ENCODE peak calls at places on chromosomes 2 and 18, in eight cellular contexts. P, I, D, W, V, F, K and B are unnamed samples. For H3K9me3 and H3K4me1, the result is how much of the 10 kb centered on the place peaks cover.

GRCh38 chr2:3073196-3073595 is 304.4 kb downstream of the EIPR1 start:
- DNase-seq in W (no peak), K (no peak), P (no peak), I (no peak), D (no peak), F (no peak), V (no peak), B (no peak)

GRCh38 chr18:33495278-33495677 is 54.8 kb upstream of the CCDC178 start:
- DNase-seq in I (no peak), V (no peak), K (peak), F (peak), P (peak), W (peak), D (no peak), B (peak)

GRCh38 chr2:230783101-230783500 is 70.5 kb downstream of the CAB39 start:
- DNase-seq in P (no peak), D (no peak), W (no peak), V (no peak), I (no peak), F (no peak), K (no peak), B (no peak)

GRCh38 chr2:23745726-23746105 is 181.2 kb downstream of the ATAD2B start:
- DNase-seq in K (no peak), P (no peak), V (peak), D (no peak), F (peak), I (peak), W (no peak), B (peak)

GRCh38 chr2:128026422-128027277 is 1.2 kb downstream of the SAP130 start:
- DNase-seq in P (peak), D (no peak), I (no peak), W (no peak), V (no peak), F (peak), K (no peak), B (peak)

GRCh38 chr2:202251494-202251893 is 13.1 kb upstream of the SUMO1 start:
- DNase-seq in K (no peak), F (peak), D (no peak), W (no peak), P (no peak), I (no peak), V (no peak), B (no peak)

GRCh38 chr18:60568211-60568610 is 195.6 kb upstream of the MC4R start:
- DNase-seq in D (no peak), F (no peak), K (no peak), P (no peak), W (no peak), V (no peak), I (no peak), B (no peak)

GRCh38 chr2:207133862-207134519 is 31.8 kb downstream of the KLF7 start:
- DNase-seq in K (peak), D (peak), I (peak), W (no peak), P (no peak), F (peak), V (peak), B (no peak)

GRCh38 chr2:219042750-219043149 is 1.4 kb upstream of the CFAP65 start:
- DNase-seq in W (no peak), K (no peak), I (no peak), D (no peak), P (no peak), F (no peak), V (no peak), B (peak)

GRCh38 chr2:178484245-178485041 is 4.2 kb downstream of the PLEKHA3 start:
- DNase-seq in K (no peak), P (no peak), V (no peak), F (peak), D (peak), I (peak), W (no peak), B (peak)

GRCh38 chr2:128521482-128521881 is 202.8 kb upstream of the HS6ST1 start:
- DNase-seq in K (no peak), D (no peak), P (no peak), F (no peak), I (no peak), W (no peak), V (no peak), B (no peak)

GRCh38 chr2:113328043-113328442 is 49.3 kb upstream of the PAX8 start:
- DNase-seq in F (no peak), I (no peak), W (no peak), D (no peak), P (no peak), V (no peak), K (no peak), B (peak)

GRCh38 chr2:200223385-200223784 is 83.1 kb upstream of the SPATS2L start:
- DNase-seq in P (no peak), I (no peak), D (peak), W (no peak), V (no peak), F (peak), K (no peak), B (no peak)

GRCh38 chr18:60191926-60192325 is 180.6 kb downstream of the MC4R start:
- DNase-seq in W (no peak), K (no peak), D (no peak), P (no peak), F (no peak), V (no peak), I (no peak), B (no peak)

GRCh38 chr18:8005870-8006269 is 438.8 kb downstream of the PTPRM start:
- DNase-seq in F (no peak), K (no peak), I (no peak), V (no peak), W (no peak), P (no peak), D (no peak), B (no peak)

GRCh38 chr2:126359494-126359893 is 296.5 kb upstream of the GYPC start:
- DNase-seq in V (no peak), W (peak), I (no peak), F (peak), K (peak), P (no peak), D (no peak), B (peak)

GRCh38 chr2:95174031-95174430 is 8.4 kb downstream of the ZNF2 start:
- DNase-seq in I (no peak), F (peak), V (no peak), P (no peak), D (no peak), W (no peak), K (no peak), B (no peak)

GRCh38 chr2:133906926-133907325 is 338.7 kb upstream of the NCKAP5 start:
- DNase-seq in P (no peak), W (no peak), I (no peak), D (no peak), K (no peak), F (no peak), V (no peak), B (no peak)

GRCh38 chr2:220006152-220006551 is 378.7 kb downstream of the SLC4A3 start:
- DNase-seq in D (no peak), V (peak), F (peak), W (no peak), P (no peak), K (no peak), I (no peak), B (no peak)

DNA sequence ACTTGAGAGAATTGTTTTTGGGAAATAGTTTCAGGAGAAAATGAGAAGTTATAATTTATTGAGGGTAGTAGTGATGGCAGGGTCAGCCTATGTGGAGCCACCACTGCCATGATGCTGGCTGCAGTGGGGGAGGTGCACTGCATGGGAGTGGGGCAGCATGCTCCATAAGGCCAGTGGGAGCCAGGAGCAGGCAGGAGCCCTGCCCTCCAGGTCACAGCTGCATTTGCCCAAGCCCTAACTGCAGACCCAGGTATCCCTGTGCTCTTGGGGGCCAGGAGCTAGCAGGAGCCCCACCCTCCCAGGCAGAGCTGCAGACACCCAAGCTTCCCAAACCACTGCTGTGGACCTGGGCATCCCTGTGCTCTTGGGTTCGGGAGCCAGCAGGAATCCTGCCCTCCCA is 757.3 kb upstream of the CRIM1 start:
- DNase-seq in K (no peak), D (no peak), I (no peak), V (no peak), W (no peak), F (no peak), P (no peak), B (no peak)
- H3K27ac ChIP-seq in K (no peak), D (no peak), I (no peak), V (no peak), W (no peak), F (no peak), P (no peak), B (no peak)

GRCh38 chr2:130300970-130301348 is 41.7 kb upstream of the IMP4 start:
- DNase-seq in K (no peak), I (no peak), V (no peak), D (no peak), W (no peak), P (no peak), F (no peak), B (no peak)
- H3K9me3 ChIP-seq in K (under half), I (under half), V (under half), D (under half), W (under half), P (under half), F (under half), B (under half)

GRCh38 chr2:45732436-45732835 is 81.0 kb downstream of the PRKCE start:
- DNase-seq in F (no peak), D (no peak), K (no peak), V (no peak), W (no peak), P (no peak), I (no peak), B (no peak)

GRCh38 chr2:45736757-45737704 is 85.6 kb downstream of the PRKCE start:
- DNase-seq in D (no peak), V (peak), F (peak), W (no peak), K (no peak), I (no peak), P (no peak), B (no peak)

GRCh38 chr2:45732946-45733345 is 81.5 kb downstream of the PRKCE start:
- DNase-seq in V (no peak), W (no peak), K (no peak), I (no peak), P (no peak), F (no peak), D (no peak), B (no peak)

GRCh38 chr2:45734336-45734735 is 82.9 kb downstream of the PRKCE start:
- DNase-seq in P (no peak), W (no peak), K (no peak), D (no peak), V (no peak), F (no peak), I (no peak), B (no peak)

DNA sequence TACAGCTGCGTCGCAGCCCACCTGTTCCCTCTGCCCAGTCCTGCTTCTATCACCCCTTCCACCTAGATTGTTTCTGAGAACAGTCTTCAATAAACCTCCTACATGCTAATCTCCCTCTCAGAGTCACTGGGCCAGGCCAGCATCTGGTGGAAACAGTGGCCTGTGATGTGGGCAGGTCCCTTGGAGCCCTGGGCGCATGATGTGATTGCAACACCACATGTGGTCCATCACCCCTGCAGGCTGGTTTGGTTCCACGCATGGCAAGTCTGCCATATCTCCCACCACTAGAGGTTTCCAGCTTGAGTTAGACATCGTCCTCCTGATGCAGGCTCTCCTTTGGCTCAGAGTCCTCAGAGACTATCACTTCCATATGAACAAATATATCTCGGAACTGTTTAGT is 83.5 kb downstream of the PRKCE start:
- DNase-seq in P (no peak), V (no peak), I (no peak), D (no peak), W (no peak), F (no peak), K (no peak), B (no peak)
- H3K4me1 ChIP-seq in P (under half), V (under half), I (under half), D (under half), W (under half), F (under half), K (under half), B (under half)

DNA sequence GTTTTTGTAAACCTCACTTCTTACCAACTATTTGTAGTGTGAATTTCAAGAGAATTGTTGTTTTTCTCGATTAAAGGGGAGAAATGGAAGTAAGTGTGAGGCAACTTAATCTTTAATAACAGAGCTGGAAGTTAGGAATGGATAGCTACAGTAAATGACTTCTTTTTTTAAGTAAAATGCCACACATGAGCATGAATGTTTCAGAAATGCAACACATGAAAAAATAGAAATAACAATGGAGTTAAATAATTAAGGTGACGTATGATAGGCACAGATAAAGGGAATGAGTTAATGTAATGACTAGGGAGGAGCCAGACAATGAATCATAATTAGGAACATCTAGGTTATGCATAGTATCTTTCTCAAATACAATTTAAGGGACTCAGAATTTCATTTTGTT is 3.4 kb downstream of the REL start:
- DNase-seq in D (no peak), K (no peak), I (no peak), P (no peak), F (peak), W (no peak), V (no peak), B (peak)
- H3K27ac ChIP-seq in D (peak), K (no peak), I (peak), P (no peak), F (no peak), W (peak), V (peak), B (no peak)

GRCh38 chr2:4895376-4895775 is 796.8 kb upstream of the SOX11 start:
- DNase-seq in W (no peak), I (no peak), D (no peak), F (no peak), K (no peak), V (no peak), P (no peak), B (no peak)

DNA sequence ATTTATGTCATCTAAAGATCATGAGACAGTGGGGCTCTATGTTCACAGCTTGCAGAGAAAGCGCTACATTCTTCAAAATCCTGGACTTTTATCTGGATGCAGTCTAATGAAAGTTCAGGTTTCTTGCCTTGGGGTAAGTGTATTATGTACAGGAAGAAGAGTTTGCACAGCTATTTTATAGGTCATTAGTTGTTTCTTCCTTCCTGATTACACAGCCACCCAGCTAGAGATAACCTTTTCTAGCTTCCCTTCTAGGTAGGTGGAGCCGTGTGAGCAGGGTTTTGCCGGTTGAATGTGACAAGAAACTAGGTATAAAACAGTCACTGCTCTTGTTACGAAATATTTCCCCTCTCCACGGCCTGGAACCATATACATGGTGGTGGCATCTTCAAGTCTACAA is 800.8 kb upstream of the SOX11 start:
- DNase-seq in W (no peak), V (no peak), I (no peak), F (no peak), P (no peak), K (no peak), D (no peak), B (no peak)
- H3K9me3 ChIP-seq in W (under half), V (under half), I (under half), F (under half), P (under half), K (under half), D (under half), B (under half)